ENCODE peak calls at places on chromosomes 5 and 9, in six cellular contexts. One of them, this sample, is unnamed.

GRCh38 chr5:114101153-114101552 is 260.7 kb upstream of the KCNN2 start:
- DNase-seq in activated CD8-positive, alpha-beta memory T cell treated with anti-CD3 and anti-CD28 coated beads for 48 hours: no peak
- DNase-seq in PC-3: peak; percentile 64
- DNase-seq in foreskin fibroblast: peak; percentile 84
- DNase-seq in stimulated activated CD4-positive, alpha-beta T cell treated with anti-CD3 and anti-CD28 coated beads, Interleukin-1b, Interleukin-23, amount 100 ng/mL, for 4 hours: no peak
- DNase-seq in SK-N-SH: peak; percentile 12
- DNase-seq in this sample: peak; percentile 43

GRCh38 chr9:103942171-103942570 is 151.9 kb upstream of the SMC2 start:
- DNase-seq in activated CD8-positive, alpha-beta memory T cell treated with anti-CD3 and anti-CD28 coated beads for 48 hours: no peak
- DNase-seq in PC-3: no peak
- DNase-seq in foreskin fibroblast: no peak
- DNase-seq in stimulated activated CD4-positive, alpha-beta T cell treated with anti-CD3 and anti-CD28 coated beads, Interleukin-1b, Interleukin-23, amount 100 ng/mL, for 4 hours: no peak
- DNase-seq in SK-N-SH: no peak
- DNase-seq in this sample: no peak

GRCh38 chr9:38278457-38278856 is 114.0 kb upstream of the ALDH1B1 start:
- DNase-seq in activated CD8-positive, alpha-beta memory T cell treated with anti-CD3 and anti-CD28 coated beads for 48 hours: no peak
- DNase-seq in PC-3: no peak
- DNase-seq in foreskin fibroblast: no peak
- DNase-seq in stimulated activated CD4-positive, alpha-beta T cell treated with anti-CD3 and anti-CD28 coated beads, Interleukin-1b, Interleukin-23, amount 100 ng/mL, for 4 hours: no peak
- DNase-seq in SK-N-SH: no peak
- DNase-seq in this sample: no peak

GRCh38 chr9:127336708-127337352 is 60.1 kb upstream of the SLC2A8 start:
- DNase-seq in activated CD8-positive, alpha-beta memory T cell treated with anti-CD3 and anti-CD28 coated beads for 48 hours: no peak
- DNase-seq in PC-3: peak; percentile 96
- DNase-seq in foreskin fibroblast: peak; percentile 96
- DNase-seq in stimulated activated CD4-positive, alpha-beta T cell treated with anti-CD3 and anti-CD28 coated beads, Interleukin-1b, Interleukin-23, amount 100 ng/mL, for 4 hours: no peak
- DNase-seq in SK-N-SH: no peak
- DNase-seq in this sample: peak; percentile 96

GRCh38 chr5:138716456-138716924 is 36.7 kb upstream of the CTNNA1 start:
- DNase-seq in activated CD8-positive, alpha-beta memory T cell treated with anti-CD3 and anti-CD28 coated beads for 48 hours: no peak
- DNase-seq in PC-3: peak; percentile 8
- DNase-seq in foreskin fibroblast: no peak
- DNase-seq in stimulated activated CD4-positive, alpha-beta T cell treated with anti-CD3 and anti-CD28 coated beads, Interleukin-1b, Interleukin-23, amount 100 ng/mL, for 4 hours: no peak
- DNase-seq in SK-N-SH: peak; percentile 48
- DNase-seq in this sample: no peak

GRCh38 chr5:160449458-160449857 is 27.8 kb downstream of the PTTG1 start:
- DNase-seq in activated CD8-positive, alpha-beta memory T cell treated with anti-CD3 and anti-CD28 coated beads for 48 hours: no peak
- DNase-seq in PC-3: no peak
- DNase-seq in foreskin fibroblast: no peak
- DNase-seq in stimulated activated CD4-positive, alpha-beta T cell treated with anti-CD3 and anti-CD28 coated beads, Interleukin-1b, Interleukin-23, amount 100 ng/mL, for 4 hours: no peak
- DNase-seq in SK-N-SH: no peak
- DNase-seq in this sample: no peak

GRCh38 chr5:57335092-57335491 is 147.5 kb downstream of the ACTBL2 start:
- DNase-seq in activated CD8-positive, alpha-beta memory T cell treated with anti-CD3 and anti-CD28 coated beads for 48 hours: no peak
- DNase-seq in PC-3: peak; percentile 78
- DNase-seq in foreskin fibroblast: peak; percentile 74
- DNase-seq in stimulated activated CD4-positive, alpha-beta T cell treated with anti-CD3 and anti-CD28 coated beads, Interleukin-1b, Interleukin-23, amount 100 ng/mL, for 4 hours: no peak
- DNase-seq in SK-N-SH: no peak
- DNase-seq in this sample: peak; percentile 78

GRCh38 chr5:63963080-63963735 is 963 bp upstream of the HTR1A start:
- DNase-seq in activated CD8-positive, alpha-beta memory T cell treated with anti-CD3 and anti-CD28 coated beads for 48 hours: no peak
- DNase-seq in PC-3: peak; percentile 74
- DNase-seq in foreskin fibroblast: peak; percentile 60
- DNase-seq in stimulated activated CD4-positive, alpha-beta T cell treated with anti-CD3 and anti-CD28 coated beads, Interleukin-1b, Interleukin-23, amount 100 ng/mL, for 4 hours: no peak
- DNase-seq in SK-N-SH: peak; percentile 46
- DNase-seq in this sample: peak; percentile 13

GRCh38 chr5:111997308-111998159 is 240.5 kb upstream of the NREP start:
- DNase-seq in activated CD8-positive, alpha-beta memory T cell treated with anti-CD3 and anti-CD28 coated beads for 48 hours: no peak
- DNase-seq in PC-3: peak; percentile 96
- DNase-seq in foreskin fibroblast: peak; percentile 99
- DNase-seq in stimulated activated CD4-positive, alpha-beta T cell treated with anti-CD3 and anti-CD28 coated beads, Interleukin-1b, Interleukin-23, amount 100 ng/mL, for 4 hours: no peak
- DNase-seq in SK-N-SH: no peak
- DNase-seq in this sample: peak; percentile 100